ENCODE peak calls at places on chromosome 9, in five cellular contexts. N is tibial nerve, L is fibroblast of lung, J is HAP-1, M is psoas muscle. I is an unnamed sample. For H3K36me3, H3K4me1 and H3K27me3, the result is how much of the 10 kb centered on the place peaks cover.

GRCh38 chr9:90880669-90881068 is 79.0 kb downstream of the SYK start:
- DNase-seq in N (no peak), L (no peak), J (no peak), M (no peak), I (no peak)

GRCh38 chr9:117645245-117645636 is 59.0 kb upstream of the TLR4 start:
- DNase-seq in M (no peak), J (no peak), L (no peak), N (peak), I (no peak)

GRCh38 chr9:131545786-131546335 is 538 bp downstream of the PRRT1B start:
- DNase-seq in M (no peak), L (no peak), N (no peak), J (no peak), I (no peak)

GRCh38 chr9:84781431-84781830 is 111.9 kb downstream of the NTRK2 start:
- DNase-seq in L (peak), N (peak), M (no peak), J (peak), I (no peak)

GRCh38 chr9:123687246-123687721 is 242.6 kb downstream of the DENND1A start:
- DNase-seq in L (no peak), J (no peak), N (no peak), M (no peak), I (no peak)

GRCh38 chr9:100417815-100418214 is 9.1 kb upstream of the MSANTD3 start:
- DNase-seq in J (no peak), N (no peak), L (no peak), M (no peak), I (no peak)

GRCh38 chr9:124517600-124517999 is 10.4 kb upstream of the NR5A1 start:
- DNase-seq in J (no peak), M (no peak), L (no peak), N (no peak), I (no peak)

GRCh38 chr9:22308177-22308576 is 138.4 kb upstream of the DMRTA1 start:
- DNase-seq in M (no peak), J (no peak), N (no peak), L (no peak), I (no peak)

GRCh38 chr9:135372501-135373008 is 107.0 kb upstream of the PPP1R26 start:
- DNase-seq in J (no peak), N (no peak), L (no peak), M (no peak), I (no peak)

GRCh38 chr9:77194423-77194822 is 17.1 kb downstream of the VPS13A start:
- DNase-seq in M (no peak), L (peak), J (no peak), N (no peak), I (no peak)

GRCh38 chr9:129436751-129437625 is 183.9 kb downstream of the C9orf50 start:
- DNase-seq in N (peak), L (peak), J (peak), M (peak), I (no peak)

GRCh38 chr9:35859310-35859994 is 10.7 kb downstream of the OR13J1 start:
- DNase-seq in J (no peak), L (peak), N (no peak), M (no peak), I (no peak)

GRCh38 chr9:119020284-119020683 is 349.0 kb downstream of the BRINP1 start:
- DNase-seq in L (peak), J (no peak), M (peak), N (peak), I (no peak)

GRCh38 chr9:6645153-6646027 is at the start of gene GLDC:
- DNase-seq in N (peak), L (peak), J (no peak), M (peak), I (peak)

GRCh38 chr9:125536184-125537152 is 170.5 kb downstream of the MAPKAP1 start:
- DNase-seq in J (no peak), N (no peak), L (no peak), M (no peak), I (no peak)

GRCh38 chr9:109742759-109743388 is 37.1 kb upstream of the PALM2AKAP2 start:
- DNase-seq in N (no peak), L (peak), J (no peak), M (no peak), I (no peak)

GRCh38 chr9:35733109-35733541 is 659 bp downstream of the CREB3 start:
- DNase-seq in J (peak), N (no peak), L (peak), M (no peak), I (no peak)

GRCh38 chr9:31135567-31135966 is 1248.9 kb upstream of the ACO1 start:
- DNase-seq in M (no peak), N (no peak), L (peak), J (no peak), I (no peak)

GRCh38 chr9:33524431-33524947 is 438 bp downstream of the ANKRD18B start:
- DNase-seq in M (no peak), L (no peak), N (no peak), J (peak), I (no peak)

GRCh38 chr9:91777437-91777836 is 172.6 kb downstream of the ROR2 start:
- DNase-seq in L (peak), N (no peak), M (no peak), J (no peak), I (no peak)

GRCh38 chr9:118612201-118612600 is 757.0 kb downstream of the BRINP1 start:
- DNase-seq in L (no peak), M (no peak), N (no peak), J (no peak), I (no peak)

GRCh38 chr9:14961372-14962068 is 51.3 kb upstream of the FREM1 start:
- DNase-seq in M (no peak), L (no peak), N (no peak), J (no peak), I (no peak)

GRCh38 chr9:108053555-108054061 is 564.0 kb upstream of the KLF4 start:
- DNase-seq in L (peak), N (peak), M (peak), J (peak), I (peak)

GRCh38 chr9:86968258-86968920 is 21.1 kb upstream of the GAS1 start:
- DNase-seq in L (peak), J (no peak), N (no peak), M (no peak), I (no peak)

GRCh38 chr9:35594471-35594870 is 10.6 kb upstream of the TESK1 start:
- DNase-seq in N (no peak), L (no peak), M (no peak), J (no peak), I (no peak)

GRCh38 chr9:75664597-75664996 is 225.9 kb upstream of the PCSK5 start:
- DNase-seq in N (no peak), J (no peak), M (no peak), L (no peak), I (no peak)

GRCh38 chr9:129989740-129990139 is 53.2 kb downstream of the FNBP1 start:
- DNase-seq in M (no peak), J (no peak), N (no peak), L (peak), I (no peak)

GRCh38 chr9:16787724-16788123 is 82.7 kb downstream of the BNC2 start:
- DNase-seq in N (no peak), J (no peak), M (no peak), L (peak), I (no peak)

GRCh38 chr9:72753261-72753893 is 199.5 kb downstream of the ALDH1A1 start:
- DNase-seq in J (peak), L (peak), N (no peak), M (no peak), I (no peak)

GRCh38 chr9:38685535-38685934 is 34.4 kb downstream of the FAM240B start:
- DNase-seq in N (no peak), L (no peak), J (peak), M (no peak), I (no peak)

GRCh38 chr9:129836342-129837007 is 1.2 kb downstream of the USP20 start:
- DNase-seq in M (no peak), J (no peak), N (peak), L (no peak), I (no peak)

GRCh38 chr9:121700165-121700830 is 48.9 kb downstream of the DAB2IP start:
- DNase-seq in M (peak), J (peak), L (peak), N (peak), I (peak)

DNA sequence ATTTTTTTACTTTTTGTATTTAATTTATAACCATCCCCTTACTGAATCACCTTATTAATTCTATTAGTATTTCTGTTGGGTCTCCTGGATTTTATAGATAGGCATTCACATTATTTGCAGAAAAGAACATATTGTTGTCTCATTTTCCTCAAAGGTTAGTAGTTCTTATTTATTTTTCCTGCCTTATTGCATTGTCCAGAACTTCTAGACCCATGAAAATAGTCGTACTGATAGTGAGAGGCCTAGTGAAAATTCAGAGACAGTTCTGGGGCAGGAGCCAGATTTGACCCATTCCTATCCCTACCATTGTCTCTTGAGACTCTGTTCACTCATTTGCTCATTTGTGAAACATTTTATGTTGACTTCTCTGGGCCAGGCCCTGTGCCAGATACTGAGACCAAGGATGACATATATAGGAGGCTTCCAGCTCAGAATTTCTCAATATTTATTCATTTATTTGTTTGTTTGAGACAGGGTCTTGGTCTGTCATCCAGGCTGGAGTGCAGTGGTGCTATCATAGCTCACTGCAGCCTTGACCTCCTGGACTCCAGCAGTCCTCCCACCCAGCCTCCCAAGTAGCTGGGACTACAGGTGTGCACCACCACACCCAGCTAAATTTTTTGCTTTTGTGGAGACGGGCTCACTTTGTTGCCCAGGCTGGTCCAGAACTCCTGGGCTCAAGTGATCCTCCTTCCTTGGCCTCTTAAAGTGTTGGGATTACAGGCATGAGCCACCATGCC is 34.7 kb downstream of the COL27A1 start:
- DNase-seq in N (no peak), L (no peak), M (no peak), J (no peak), I (no peak)
- H3K36me3 ChIP-seq in N (under half), L (under half), M (under half), J (under half), I (under half)

GRCh38 chr9:70259512-70259802 is 679 bp downstream of the SMC5 start:
- DNase-seq in L (no peak), J (no peak), M (no peak), N (no peak), I (no peak)
- H3K4me1 ChIP-seq in L (under half), J (half or more), M (half or more), N (under half), I (under half)

DNA sequence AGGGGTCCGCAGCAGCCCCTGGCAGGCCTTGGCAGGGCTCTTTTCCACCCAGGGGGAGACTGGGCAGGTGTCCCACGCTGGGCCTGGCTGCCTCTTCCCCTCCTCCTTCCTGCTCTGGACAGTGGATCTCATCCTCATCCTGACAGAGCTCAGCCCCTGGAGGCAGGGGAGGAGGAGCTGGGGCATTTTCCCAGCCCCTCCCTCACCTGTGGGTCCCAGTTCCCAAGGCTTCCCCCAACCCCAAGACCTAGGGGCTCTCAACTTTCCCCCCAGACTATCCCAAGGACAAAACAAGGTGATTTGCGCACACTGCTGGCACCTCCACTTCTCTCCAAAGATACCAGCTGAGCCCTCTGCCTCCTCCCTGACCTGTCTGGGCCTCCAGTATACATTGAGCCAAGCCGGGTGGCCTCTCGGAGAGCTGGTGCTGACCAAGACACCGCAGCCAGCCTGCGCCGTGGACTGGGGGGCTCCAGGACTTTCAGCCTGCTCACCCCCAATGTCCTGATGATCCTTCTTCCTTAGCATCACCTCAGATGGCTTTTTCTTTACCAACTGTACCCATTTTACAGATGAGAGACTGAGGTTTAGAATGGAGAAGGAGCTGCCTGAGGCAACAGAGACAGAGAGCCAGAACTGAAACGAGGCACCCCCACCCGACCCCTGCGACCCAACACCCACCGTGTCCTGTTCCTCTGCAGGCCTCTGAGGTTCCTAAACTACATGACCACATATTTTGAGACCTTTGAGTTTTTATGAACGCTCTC is 126.6 kb downstream of the BARX1 start:
- DNase-seq in N (no peak), M (no peak), J (no peak), L (no peak), I (no peak)
- H3K27me3 ChIP-seq in N (under half), M (under half), J (under half), L (under half), I (under half)

DNA sequence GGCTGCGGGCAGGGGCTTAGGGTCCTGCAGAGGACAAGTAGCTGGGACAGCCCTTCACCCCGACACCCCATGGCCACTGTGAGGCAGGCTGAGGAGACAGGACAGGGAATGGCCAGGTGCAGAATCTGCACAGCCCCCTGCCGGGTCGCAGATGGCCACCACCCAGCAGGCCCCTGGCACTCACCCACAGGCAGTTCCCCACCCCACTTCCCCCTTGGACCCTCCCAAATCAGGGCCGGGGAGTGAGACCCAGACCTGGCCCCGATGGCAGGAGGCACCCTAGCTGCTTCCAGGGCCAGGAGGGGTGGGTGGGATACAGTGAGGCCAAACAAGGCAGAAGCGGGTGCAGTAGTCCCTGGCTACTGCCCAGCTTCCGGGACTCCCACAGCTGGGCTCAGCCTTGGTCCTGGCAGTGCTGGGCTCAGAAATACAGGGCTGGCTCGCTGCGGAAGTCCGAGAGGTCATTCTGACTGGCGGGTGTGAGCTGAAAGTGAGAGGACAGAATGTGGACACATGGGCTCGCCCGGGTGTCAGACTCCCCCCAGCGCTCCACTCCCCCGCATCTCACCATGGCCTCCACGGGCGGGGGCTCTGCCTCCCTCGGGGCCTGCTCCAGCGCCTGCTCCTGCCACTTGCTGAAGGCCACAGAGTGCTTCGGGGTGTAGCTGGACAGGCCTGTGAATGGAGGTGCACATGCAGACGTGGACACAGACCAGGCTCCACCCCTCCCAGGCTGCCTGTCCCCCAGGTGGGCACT is 3.4 kb downstream of the SSNA1 start:
- DNase-seq in L (no peak), M (no peak), N (no peak), J (no peak), I (no peak)
- H3K36me3 ChIP-seq in L (under half), M (under half), N (under half), J (under half), I (under half)